ENCODE peak calls at places on chromosomes 12 and 14, in nine cellular contexts. I is tibial nerve, N is uterus, G is hepatocyte, L is heart left ventricle, W is A549, Z is thoracic aorta, R is gastrocnemius medialis, H is ascending aorta. Y is an unnamed sample. For H3K4me1, the result is how much of the 10 kb centered on the place peaks cover.

GRCh38 chr12:19205120-19205519 is 75.6 kb downstream of the PLEKHA5 start:
- DNase-seq in I (no peak), N (no peak), G (no peak), L (no peak), W (no peak), Z (no peak), R (no peak), H (no peak), Y (no peak)

GRCh38 chr14:102775855-102776760 is 1.1 kb upstream of the TRAF3 start:
- DNase-seq in I (no peak), N (peak), G (peak), L (no peak), W (no peak), Z (no peak), R (no peak), H (no peak), Y (no peak)

GRCh38 chr14:100348253-100348729 is 25.2 kb downstream of the SLC25A47 start:
- DNase-seq in I (no peak), N (no peak), G (no peak), L (no peak), W (no peak), Z (no peak), R (no peak), H (no peak), Y (no peak)

GRCh38 chr14:28759056-28759657 is 7.4 kb upstream of the FOXG1 start:
- DNase-seq in I (no peak), N (no peak), G (no peak), L (no peak), W (no peak), Z (no peak), R (no peak), H (no peak), Y (no peak)

GRCh38 chr14:42535397-42535796 is 928.7 kb downstream of the LRFN5 start:
- DNase-seq in I (no peak), N (no peak), G (no peak), L (no peak), W (no peak), Z (no peak), R (no peak), H (no peak), Y (no peak)

GRCh38 chr12:116892318-116892717 is 11.1 kb upstream of the HRK start:
- DNase-seq in I (no peak), N (no peak), G (no peak), L (no peak), W (no peak), Z (no peak), R (no peak), H (no peak), Y (no peak)

GRCh38 chr14:22646570-22647254 is 2.6 kb upstream of the OR6J1 start:
- DNase-seq in I (no peak), N (no peak), G (no peak), L (no peak), W (no peak), Z (no peak), R (no peak), H (no peak), Y (no peak)

GRCh38 chr12:122072031-122072970 is 6.3 kb upstream of the MLXIP start:
- DNase-seq in I (peak), N (peak), G (peak), L (peak), W (peak), Z (peak), R (peak), H (peak), Y (peak)

GRCh38 chr14:50823051-50823762 is 7.8 kb downstream of the NIN start:
- DNase-seq in I (peak), N (no peak), G (no peak), L (no peak), W (no peak), Z (no peak), R (peak), H (no peak), Y (no peak)

GRCh38 chr14:80942158-80942738 is 710 bp upstream of the CEP128 start:
- DNase-seq in I (no peak), N (no peak), G (no peak), L (no peak), W (no peak), Z (no peak), R (no peak), H (no peak), Y (no peak)

GRCh38 chr14:89252887-89253532 is 164.0 kb downstream of the FOXN3 start:
- DNase-seq in I (no peak), N (no peak), G (no peak), L (no peak), W (no peak), Z (no peak), R (peak), H (peak), Y (no peak)

GRCh38 chr12:117188961-117189724 is 1.1 kb downstream of the FBXO21 start:
- DNase-seq in I (peak), N (peak), G (peak), L (peak), W (no peak), Z (no peak), R (no peak), H (no peak), Y (no peak)

GRCh38 chr14:20391505-20391904 is 21.8 kb downstream of the TEP1 start:
- DNase-seq in I (no peak), N (no peak), G (no peak), L (no peak), W (no peak), Z (no peak), R (no peak), H (no peak), Y (no peak)

GRCh38 chr14:69812725-69813124 is 15.7 kb upstream of the SLC10A1 start:
- DNase-seq in I (no peak), N (no peak), G (no peak), L (no peak), W (no peak), Z (no peak), R (no peak), H (no peak), Y (no peak)

GRCh38 chr14:40271480-40271879 is 839.2 kb upstream of the FBXO33 start:
- DNase-seq in I (no peak), N (no peak), G (no peak), L (no peak), W (no peak), Z (no peak), R (no peak), H (no peak), Y (no peak)

GRCh38 chr12:98572010-98572409 is 21.5 kb upstream of the SLC25A3 start:
- DNase-seq in I (no peak), N (no peak), G (no peak), L (no peak), W (peak), Z (no peak), R (no peak), H (no peak), Y (no peak)

GRCh38 chr12:88529531-88530488 is 50.5 kb downstream of the KITLG start:
- DNase-seq in I (no peak), N (no peak), G (no peak), L (no peak), W (no peak), Z (no peak), R (no peak), H (no peak), Y (no peak)

GRCh38 chr14:93024493-93024892 is 91.2 kb downstream of the ITPK1 start:
- DNase-seq in I (no peak), N (no peak), G (no peak), L (no peak), W (no peak), Z (no peak), R (no peak), H (no peak), Y (no peak)

GRCh38 chr12:3355378-3355900 is 135.6 kb upstream of the PRMT8 start:
- DNase-seq in I (no peak), N (no peak), G (no peak), L (no peak), W (no peak), Z (no peak), R (no peak), H (no peak), Y (no peak)

GRCh38 chr14:75561013-75561432 is 17.4 kb upstream of the FLVCR2 start:
- DNase-seq in I (peak), N (peak), G (peak), L (peak), W (peak), Z (no peak), R (peak), H (peak), Y (peak)

GRCh38 chr12:87274594-87275245 is 754.5 kb downstream of the C12orf50 start:
- DNase-seq in I (no peak), N (no peak), G (peak), L (no peak), W (peak), Z (no peak), R (no peak), H (no peak), Y (no peak)

GRCh38 chr12:76299536-76300296 is 48.5 kb downstream of the BBS10 start:
- DNase-seq in I (no peak), N (no peak), G (peak), L (no peak), W (peak), Z (no peak), R (peak), H (no peak), Y (no peak)

GRCh38 chr12:131897276-131897675 is 2.9 kb downstream of the ULK1 start:
- DNase-seq in I (no peak), N (peak), G (no peak), L (no peak), W (no peak), Z (no peak), R (peak), H (no peak), Y (peak)

GRCh38 chr12:71128191-71128590 is 29.6 kb downstream of the TSPAN8 start:
- DNase-seq in I (peak), N (no peak), G (no peak), L (no peak), W (no peak), Z (no peak), R (peak), H (no peak), Y (no peak)

GRCh38 chr14:76715927-76716200 is 45.4 kb upstream of the VASH1 start:
- DNase-seq in I (no peak), N (no peak), G (no peak), L (no peak), W (no peak), Z (no peak), R (no peak), H (peak), Y (no peak)

GRCh38 chr12:115507951-115508722 is 769.4 kb downstream of the MED13L start:
- DNase-seq in I (no peak), N (peak), G (no peak), L (peak), W (no peak), Z (no peak), R (no peak), H (no peak), Y (no peak)

GRCh38 chr14:102777711-102778615 is 714 bp downstream of the TRAF3 start:
- DNase-seq in I (no peak), N (no peak), G (peak), L (peak), W (no peak), Z (no peak), R (no peak), H (no peak), Y (no peak)

GRCh38 chr12:56087220-56087619 is 7.3 kb downstream of the ERBB3 start:
- DNase-seq in I (peak), N (no peak), G (no peak), L (peak), W (no peak), Z (no peak), R (peak), H (no peak), Y (peak)

GRCh38 chr12:27332407-27333310 is at the start of gene BMAL2:
- DNase-seq in I (no peak), N (peak), G (peak), L (peak), W (peak), Z (no peak), R (no peak), H (peak), Y (no peak)

GRCh38 chr12:96035283-96036236 is at the start of gene LTA4H:
- DNase-seq in I (peak), N (peak), G (peak), L (peak), W (peak), Z (peak), R (peak), H (peak), Y (peak)

GRCh38 chr12:98401427-98401826 is 114.0 kb upstream of the TMPO start:
- DNase-seq in I (no peak), N (no peak), G (no peak), L (no peak), W (no peak), Z (no peak), R (no peak), H (no peak), Y (no peak)

GRCh38 chr14:70317969-70318634 is 41.4 kb downstream of the COX16 start:
- DNase-seq in I (no peak), N (no peak), G (peak), L (no peak), W (peak), Z (no peak), R (no peak), H (no peak), Y (no peak)

GRCh38 chr14:67483599-67484270 is 4.8 kb downstream of the TMEM229B start:
- DNase-seq in I (no peak), N (no peak), G (no peak), L (no peak), W (no peak), Z (no peak), R (no peak), H (no peak), Y (no peak)

GRCh38 chr12:127928615-127929014 is 338.4 kb upstream of the TMEM132C start:
- DNase-seq in I (no peak), N (no peak), G (no peak), L (no peak), W (no peak), Z (no peak), R (no peak), H (no peak), Y (no peak)

GRCh38 chr12:112176321-112177010 is 51.1 kb downstream of the TRAFD1 start:
- DNase-seq in I (no peak), N (no peak), G (no peak), L (no peak), W (no peak), Z (no peak), R (no peak), H (no peak), Y (peak)

GRCh38 chr12:56408799-56409417 is 40.3 kb downstream of the TIMELESS start:
- DNase-seq in I (no peak), N (no peak), G (no peak), L (no peak), W (no peak), Z (no peak), R (no peak), H (no peak), Y (no peak)

GRCh38 chr12:6361834-6362233 is 13.5 kb downstream of the SCNN1A start:
- DNase-seq in I (no peak), N (no peak), G (no peak), L (no peak), W (peak), Z (no peak), R (peak), H (peak), Y (no peak)

GRCh38 chr12:6362383-6362782 is 13.0 kb downstream of the SCNN1A start:
- DNase-seq in I (no peak), N (no peak), G (no peak), L (no peak), W (no peak), Z (no peak), R (no peak), H (no peak), Y (no peak)

GRCh38 chr12:6363010-6363329 is 12.4 kb downstream of the SCNN1A start:
- DNase-seq in I (no peak), N (no peak), G (no peak), L (no peak), W (no peak), Z (no peak), R (no peak), H (no peak), Y (no peak)

GRCh38 chr12:6364037-6364360 is 11.4 kb downstream of the SCNN1A start:
- DNase-seq in I (peak), N (peak), G (no peak), L (peak), W (no peak), Z (no peak), R (no peak), H (no peak), Y (no peak)

GRCh38 chr12:6363330-6364036 is 11.9 kb downstream of the SCNN1A start:
- DNase-seq in I (no peak), N (peak), G (peak), L (peak), W (peak), Z (no peak), R (peak), H (peak), Y (peak)
- H3K4me3 ChIP-seq in I (peak), N (peak), G (peak), L (peak), W (peak), Z (peak), R (peak), H (peak), Y (peak)

GRCh38 chr14:104209985-104210520 is 71.7 kb downstream of the KIF26A start:
- DNase-seq in I (no peak), N (no peak), G (no peak), L (no peak), W (no peak), Z (no peak), R (no peak), H (no peak), Y (no peak)

GRCh38 chr14:104211242-104211641 is 72.9 kb downstream of the KIF26A start:
- DNase-seq in I (no peak), N (no peak), G (no peak), L (no peak), W (no peak), Z (no peak), R (no peak), H (no peak), Y (no peak)

GRCh38 chr14:104210548-104211195 is 72.3 kb downstream of the KIF26A start:
- DNase-seq in I (no peak), N (no peak), G (no peak), L (no peak), W (no peak), Z (no peak), R (no peak), H (no peak), Y (no peak)

GRCh38 chr14:104212206-104213095 is 74.1 kb downstream of the KIF26A start:
- DNase-seq in I (no peak), N (no peak), G (no peak), L (no peak), W (no peak), Z (no peak), R (no peak), H (no peak), Y (no peak)

DNA sequence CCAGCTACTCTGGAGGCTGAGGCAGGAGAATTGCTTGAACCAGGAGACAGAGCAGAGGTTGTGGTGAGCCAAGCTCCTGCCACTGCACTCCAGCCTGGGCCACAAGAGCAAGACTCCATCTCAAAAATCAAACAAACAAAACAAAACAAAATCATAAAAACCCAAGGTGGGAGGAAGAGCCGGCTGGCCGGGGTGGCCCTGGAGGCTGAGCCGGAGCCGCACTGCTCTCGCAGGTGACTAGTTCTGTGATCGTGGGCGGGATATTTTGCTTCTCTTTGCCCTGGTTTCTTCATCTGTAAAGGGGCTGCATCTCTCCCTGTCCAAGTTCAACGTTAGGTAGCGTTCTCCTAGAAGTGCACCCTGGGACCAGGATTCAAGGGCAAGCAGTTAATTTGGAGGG is 73.4 kb downstream of the KIF26A start:
- DNase-seq in I (no peak), N (no peak), G (no peak), L (no peak), W (no peak), Z (no peak), R (no peak), H (no peak), Y (no peak)
- H3K4me1 ChIP-seq in I (under half), N (under half), G (under half), L (under half), W (under half), Z (under half), R (under half), H (under half), Y (under half)

GRCh38 chr12:100951756-100952155 is 157.2 kb downstream of the ANO4 start:
- DNase-seq in I (no peak), N (no peak), G (no peak), L (no peak), W (no peak), Z (no peak), R (no peak), H (no peak), Y (no peak)

GRCh38 chr12:100954118-100954517 is 159.5 kb downstream of the ANO4 start:
- DNase-seq in I (no peak), N (no peak), G (no peak), L (no peak), W (no peak), Z (no peak), R (no peak), H (no peak), Y (no peak)

GRCh38 chr12:100953677-100954076 is 159.1 kb downstream of the ANO4 start:
- DNase-seq in I (no peak), N (no peak), G (no peak), L (no peak), W (no peak), Z (no peak), R (no peak), H (no peak), Y (no peak)

GRCh38 chr12:100955139-100955538 is 160.6 kb downstream of the ANO4 start:
- DNase-seq in I (no peak), N (peak), G (peak), L (no peak), W (no peak), Z (peak), R (no peak), H (peak), Y (no peak)

DNA sequence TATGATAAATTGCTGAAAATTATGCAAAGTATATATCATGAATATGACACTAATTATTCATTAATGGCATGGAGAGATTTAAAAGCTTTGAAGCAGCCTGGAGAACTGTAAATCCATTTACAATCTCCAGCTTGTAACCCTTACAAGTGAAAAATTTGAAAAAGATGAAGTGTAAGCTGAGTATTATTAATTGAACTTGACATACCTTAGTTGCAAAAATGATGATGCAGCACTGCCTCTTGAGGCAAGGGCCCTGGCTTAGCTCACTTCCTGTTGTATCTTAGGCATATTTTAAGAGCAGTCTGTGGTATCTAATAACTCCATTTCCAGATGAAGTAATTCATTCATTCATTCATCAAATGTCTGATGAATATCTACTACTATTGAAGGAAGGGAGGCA is 158.6 kb downstream of the ANO4 start:
- DNase-seq in I (no peak), N (no peak), G (no peak), L (no peak), W (no peak), Z (no peak), R (no peak), H (no peak), Y (no peak)
- H3K4me3 ChIP-seq in I (no peak), N (no peak), G (no peak), L (no peak), W (no peak), Z (no peak), R (no peak), H (no peak), Y (no peak)

GRCh38 chr12:113931517-113931916 is 34.6 kb downstream of the RBM19 start:
- DNase-seq in I (no peak), N (no peak), G (no peak), L (no peak), W (no peak), Z (no peak), R (no peak), H (no peak), Y (no peak)
- H3K4me1 ChIP-seq in I (under half), N (under half), G (under half), L (under half), W (under half), Z (under half), R (under half), H (under half), Y (under half)

GRCh38 chr12:4910502-4911315 is 1.0 kb downstream of the KCNA1 start:
- DNase-seq in I (no peak), N (no peak), G (no peak), L (no peak), W (no peak), Z (no peak), R (no peak), H (no peak), Y (no peak)
- H3K4me3 ChIP-seq in I (peak), N (peak), G (peak), L (peak), W (no peak), Z (peak), R (peak), H (peak), Y (peak)

GRCh38 chr12:6553051-6553868 is 2.6 kb downstream of the IFFO1 start:
- DNase-seq in I (peak), N (peak), G (no peak), L (peak), W (no peak), Z (no peak), R (peak), H (peak), Y (peak)
- H3K4me1 ChIP-seq in I (under half), N (under half), G (under half), L (under half), W (under half), Z (half or more), R (half or more), H (under half), Y (half or more)

GRCh38 chr12:133105620-133106019 is 24.5 kb downstream of the ZNF891 start:
- DNase-seq in I (no peak), N (no peak), G (no peak), L (no peak), W (no peak), Z (no peak), R (no peak), H (no peak), Y (no peak)
- H3K4me3 ChIP-seq in I (no peak), N (no peak), G (peak), L (no peak), W (no peak), Z (peak), R (no peak), H (no peak), Y (no peak)

GRCh38 chr14:95547272-95547625 is 12.4 kb downstream of the GLRX5 start:
- DNase-seq in I (no peak), N (no peak), G (no peak), L (no peak), W (no peak), Z (no peak), R (no peak), H (no peak), Y (no peak)
- H3K4me1 ChIP-seq in I (under half), N (under half), G (under half), L (under half), W (under half), Z (under half), R (under half), H (under half), Y (under half)